ENCODE peak calls at places on chromosomes 12 and 14, in eight cellular contexts. P is NB4, F is pancreas, Q is psoas muscle, E is testis, R is Peyer's patch, D is A549, T is astrocyte. I is an unnamed sample.

GRCh38 chr14:31902002-31902401 is 175.1 kb upstream of the ARHGAP5 start:
- DNase-seq in P (no peak), F (no peak), Q (no peak), E (no peak), R (no peak), D (no peak), T (no peak), I (no peak)

GRCh38 chr12:89461649-89462612 is 62.7 kb downstream of the GALNT4 start:
- DNase-seq in P (peak), F (no peak), Q (no peak), E (no peak), R (no peak), D (peak), T (peak), I (peak)

GRCh38 chr12:119938049-119938667 is 50.9 kb upstream of the BICDL1 start:
- DNase-seq in P (peak), F (peak), Q (peak), E (peak), R (peak), D (peak), T (peak), I (peak)

GRCh38 chr14:104441275-104442106 is 138.1 kb upstream of the C14orf180 start:
- DNase-seq in P (no peak), F (no peak), Q (no peak), E (no peak), R (no peak), D (no peak), T (no peak), I (no peak)

GRCh38 chr12:38782393-38782792 is 123.0 kb downstream of the CPNE8 start:
- DNase-seq in P (no peak), F (no peak), Q (no peak), E (no peak), R (no peak), D (no peak), T (no peak), I (no peak)

GRCh38 chr12:89390802-89391673 is 38.7 kb upstream of the DUSP6 start:
- DNase-seq in P (peak), F (no peak), Q (no peak), E (no peak), R (no peak), D (peak), T (peak), I (peak)

GRCh38 chr14:50000215-50001145 is 107.6 kb downstream of the ARF6 start:
- DNase-seq in P (peak), F (no peak), Q (peak), E (peak), R (peak), D (peak), T (peak), I (peak)

GRCh38 chr12:48197549-48197966 is 5.5 kb downstream of the OR10AD1 start:
- DNase-seq in P (peak), F (no peak), Q (no peak), E (no peak), R (no peak), D (peak), T (no peak), I (peak)

GRCh38 chr12:7403466-7403865 is 40.5 kb downstream of the CD163L1 start:
- DNase-seq in P (no peak), F (no peak), Q (no peak), E (no peak), R (no peak), D (no peak), T (no peak), I (no peak)

GRCh38 chr12:123471374-123472068 is 13.6 kb downstream of the SNRNP35 start:
- DNase-seq in P (no peak), F (no peak), Q (no peak), E (peak), R (no peak), D (peak), T (peak), I (peak)

GRCh38 chr12:57475271-57476161 is 4.2 kb downstream of the ARHGAP9 start:
- DNase-seq in P (no peak), F (peak), Q (peak), E (peak), R (peak), D (no peak), T (no peak), I (peak)

DNA sequence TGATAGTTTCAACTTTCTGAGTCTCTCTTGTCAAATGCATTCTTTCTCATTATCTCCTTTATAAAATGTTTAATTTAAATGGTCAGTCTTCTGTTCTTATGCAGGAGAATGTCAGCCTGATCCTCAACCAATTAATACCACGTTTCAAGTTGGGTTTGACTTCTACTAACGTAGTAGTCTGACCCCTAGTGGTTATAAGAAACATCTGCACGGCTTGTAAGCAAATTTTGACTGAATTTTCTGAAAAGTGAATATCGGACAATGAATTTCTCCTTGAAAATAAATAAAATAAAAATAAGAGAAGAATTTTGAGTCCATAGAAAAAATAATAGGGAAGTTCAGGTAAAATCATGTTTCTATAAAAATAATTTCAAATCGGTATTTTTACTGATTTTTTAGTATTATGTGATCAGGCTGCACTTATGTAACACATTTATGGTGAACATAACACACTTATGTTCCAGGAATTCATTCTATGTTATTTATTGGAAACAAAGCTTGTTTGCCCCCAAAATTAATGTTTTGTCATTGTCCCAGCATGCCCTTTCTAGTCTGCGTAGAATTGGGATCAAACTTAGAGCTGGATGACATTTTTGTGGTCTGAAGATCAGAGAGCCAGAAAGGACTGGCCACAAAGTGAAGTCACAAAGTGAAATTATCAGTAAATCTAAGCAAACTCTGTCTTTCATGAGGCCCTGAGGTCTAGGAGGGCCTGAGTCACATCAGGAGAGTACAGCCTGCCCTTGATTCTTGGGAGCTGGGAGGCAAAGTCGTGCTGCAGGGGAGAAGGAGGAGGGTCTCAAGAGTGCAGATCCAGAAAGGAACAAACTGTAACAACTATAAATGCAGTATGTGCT is 101.2 kb upstream of the STXBP6 start:
- DNase-seq in P (peak), F (no peak), Q (no peak), E (no peak), R (no peak), D (peak), T (peak), I (peak)
- TF ChIP-seq CTCF in P (peak), F (peak), Q (peak), E (peak), R (peak), D (peak), T (peak), I (peak)

GRCh38 chr12:70402597-70402996 is 36.5 kb downstream of the KCNMB4 start:
- DNase-seq in P (no peak), F (no peak), Q (no peak), E (no peak), R (no peak), D (no peak), T (no peak), I (peak)
- TF ChIP-seq CTCF in P (no peak), F (no peak), Q (no peak), E (no peak), R (no peak), D (no peak), T (no peak), I (peak)

DNA sequence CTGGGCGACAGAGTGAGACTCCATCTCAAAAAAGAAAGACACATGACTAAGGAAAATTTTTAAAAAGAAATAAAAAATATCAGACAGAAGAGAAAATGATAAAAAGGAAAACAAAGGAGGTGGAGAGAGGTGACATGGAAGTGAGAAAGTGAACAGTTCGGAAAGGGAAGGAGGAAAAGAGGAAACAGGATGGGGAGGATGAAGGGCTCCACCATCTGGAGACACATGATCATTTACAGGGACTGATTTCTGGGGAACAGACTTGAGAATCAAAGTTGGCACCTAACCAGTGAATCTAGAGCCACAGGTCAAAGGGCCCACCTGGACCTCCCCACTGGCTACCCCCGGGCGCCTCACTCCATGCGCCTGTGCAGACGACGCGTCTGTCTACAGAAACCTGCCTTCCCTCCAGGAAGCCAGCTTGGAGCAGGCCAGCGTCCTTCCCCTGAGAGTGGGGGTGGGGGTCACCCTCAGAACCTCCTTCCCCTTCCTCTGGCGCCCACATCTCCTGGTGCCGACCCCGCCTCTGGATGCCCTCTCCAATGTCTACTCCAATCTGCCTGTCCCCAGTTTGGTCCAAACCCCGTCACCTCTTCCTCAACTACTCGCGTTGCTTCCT is 60.5 kb downstream of the AMN start:
- DNase-seq in P (no peak), F (peak), Q (no peak), E (no peak), R (no peak), D (no peak), T (no peak), I (no peak)
- TF ChIP-seq CTCF in P (no peak), F (no peak), Q (no peak), E (no peak), R (no peak), D (no peak), T (no peak), I (no peak)

GRCh38 chr14:28966416-28967233 is 200.0 kb downstream of the FOXG1 start:
- DNase-seq in P (no peak), F (no peak), Q (no peak), E (no peak), R (no peak), D (no peak), T (no peak), I (no peak)
- TF ChIP-seq CTCF in P (no peak), F (no peak), Q (no peak), E (no peak), R (no peak), D (no peak), T (no peak), I (no peak)

DNA sequence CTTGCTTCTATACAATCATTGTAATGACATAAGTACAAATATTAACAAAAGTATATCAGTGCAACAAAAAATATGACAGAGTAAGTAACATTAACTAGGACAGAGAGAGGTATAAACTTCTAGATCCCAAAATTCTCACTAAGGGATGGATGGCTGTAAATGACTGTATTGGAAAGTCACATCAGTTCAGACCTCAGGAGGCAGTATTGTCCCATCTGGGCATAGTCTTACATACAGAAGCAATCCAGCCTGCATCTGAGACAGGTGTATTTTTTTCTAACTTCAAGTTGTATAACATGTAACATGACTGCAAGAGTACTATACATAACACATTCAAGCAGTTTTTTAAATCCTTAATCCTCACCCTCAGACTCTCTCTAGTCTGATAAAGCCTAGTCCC is 99.0 kb downstream of the GARIN6 start:
- DNase-seq in P (peak), F (no peak), Q (no peak), E (no peak), R (no peak), D (peak), T (no peak), I (no peak)
- TF ChIP-seq CTCF in P (no peak), F (no peak), Q (no peak), E (no peak), R (no peak), D (no peak), T (no peak), I (no peak)

GRCh38 chr14:77131871-77132486 is 9.6 kb downstream of the ZDHHC22 start:
- DNase-seq in P (no peak), F (no peak), Q (no peak), E (no peak), R (no peak), D (no peak), T (no peak), I (no peak)
- TF ChIP-seq CTCF in P (no peak), F (no peak), Q (no peak), E (no peak), R (no peak), D (no peak), T (no peak), I (no peak)

GRCh38 chr12:30909721-30910350 is 16.7 kb upstream of the TSPAN11 start:
- DNase-seq in P (no peak), F (no peak), Q (no peak), E (no peak), R (no peak), D (no peak), T (no peak), I (no peak)
- TF ChIP-seq CTCF in P (no peak), F (no peak), Q (no peak), E (no peak), R (no peak), D (no peak), T (no peak), I (no peak)